ENCODE peak calls at places on chromosomes 5 and 9, in six cellular contexts. J, C, R, Q, M and Z are unnamed samples.
A peak's percentile ranks its signal among the peaks of the same experiment; 100 is the strongest.

GRCh38 chr5:132289097-132289496 is 5.1 kb upstream of the SLC22A4 start:
- DNase-seq in J (no peak), C (no peak), R (no peak), Q (no peak), M (no peak), Z (no peak)

GRCh38 chr5:87074934-87075541 is 192.6 kb upstream of the RASA1 start:
- DNase-seq in J (no peak), C (no peak), R (no peak), Q (no peak), M (no peak), Z (no peak)

GRCh38 chr5:181189363-181189961 is 15.5 kb downstream of the TRIM7 start:
- DNase-seq in J (no peak), C (no peak), R (peak; percentile 35), Q (no peak), M (peak; percentile 56), Z (no peak)

GRCh38 chr5:36573441-36573840 is 33.0 kb upstream of the SLC1A3 start:
- DNase-seq in J (peak; percentile 93), C (no peak), R (no peak), Q (no peak), M (no peak), Z (no peak)

GRCh38 chr9:91857291-91857781 is 92.7 kb downstream of the ROR2 start:
- DNase-seq in J (peak; percentile 8), C (no peak), R (no peak), Q (no peak), M (peak; percentile 71), Z (peak; percentile 82)

GRCh38 chr5:42912184-42912766 is 100.6 kb upstream of the SELENOP start:
- DNase-seq in J (peak; percentile 20), C (no peak), R (no peak), Q (no peak), M (no peak), Z (no peak)

GRCh38 chr5:52799983-52800393 is 12.3 kb downstream of the ITGA1 start:
- DNase-seq in J (peak; percentile 77), C (peak; percentile 95), R (peak; percentile 97), Q (peak; percentile 85), M (peak; percentile 97), Z (peak; percentile 94)

GRCh38 chr5:80516826-80517225 is 28.9 kb downstream of the FAM151B start:
- DNase-seq in J (peak; percentile 91), C (no peak), R (no peak), Q (no peak), M (no peak), Z (no peak)

GRCh38 chr5:118553662-118554061 is 434.7 kb downstream of the DTWD2 start:
- DNase-seq in J (peak; percentile 86), C (no peak), R (no peak), Q (no peak), M (no peak), Z (no peak)

GRCh38 chr5:81995407-81995806 is 23.6 kb downstream of the ATG10 start:
- DNase-seq in J (no peak), C (no peak), R (no peak), Q (no peak), M (no peak), Z (no peak)

GRCh38 chr9:126592461-126592860 is 21.3 kb upstream of the LMX1B start:
- DNase-seq in J (no peak), C (no peak), R (no peak), Q (no peak), M (no peak), Z (no peak)

GRCh38 chr9:70954126-70954525 is 167.3 kb downstream of the TRPM3 start:
- DNase-seq in J (peak; percentile 96), C (no peak), R (no peak), Q (no peak), M (no peak), Z (no peak)

GRCh38 chr5:60959156-60959555 is 14.2 kb downstream of the NDUFAF2 start:
- DNase-seq in J (no peak), C (no peak), R (no peak), Q (no peak), M (no peak), Z (no peak)

GRCh38 chr9:74795803-74796202 is 91.9 kb downstream of the TRPM6 start:
- DNase-seq in J (no peak), C (no peak), R (no peak), Q (no peak), M (no peak), Z (no peak)

GRCh38 chr5:67287795-67288194 is 91.2 kb upstream of the CD180 start:
- DNase-seq in J (peak; percentile 88), C (no peak), R (no peak), Q (no peak), M (no peak), Z (no peak)

GRCh38 chr5:132680780-132681475 is 7.1 kb downstream of the IL4 start:
- DNase-seq in J (no peak), C (no peak), R (no peak), Q (no peak), M (no peak), Z (peak; percentile 50)

GRCh38 chr5:153782589-153783238 is 256.0 kb downstream of the FAM114A2 start:
- DNase-seq in J (peak; percentile 72), C (no peak), R (no peak), Q (no peak), M (no peak), Z (no peak)

GRCh38 chr9:32704343-32704742 is 68.9 kb upstream of the TAF1L start:
- DNase-seq in J (no peak), C (no peak), R (no peak), Q (no peak), M (no peak), Z (no peak)

GRCh38 chr9:38329980-38330379 is 62.5 kb upstream of the ALDH1B1 start:
- DNase-seq in J (no peak), C (no peak), R (no peak), Q (no peak), M (no peak), Z (no peak)

GRCh38 chr9:133591985-133592384 is 17.2 kb downstream of the FAM163B start:
- DNase-seq in J (no peak), C (no peak), R (no peak), Q (no peak), M (no peak), Z (no peak)

GRCh38 chr9:133595910-133596309 is 13.3 kb downstream of the FAM163B start:
- DNase-seq in J (no peak), C (no peak), R (no peak), Q (no peak), M (no peak), Z (no peak)

GRCh38 chr9:133593587-133593986 is 15.6 kb downstream of the FAM163B start:
- DNase-seq in J (no peak), C (no peak), R (no peak), Q (no peak), M (no peak), Z (no peak)

GRCh38 chr9:133592731-133593409 is 16.3 kb downstream of the FAM163B start:
- DNase-seq in J (no peak), C (no peak), R (no peak), Q (no peak), M (no peak), Z (no peak)

GRCh38 chr9:133594310-133594709 is 14.9 kb downstream of the FAM163B start:
- DNase-seq in J (no peak), C (no peak), R (no peak), Q (no peak), M (no peak), Z (no peak)
- TF ChIP-seq CTCF in J (no peak), C (no peak), R (no peak), Q (no peak), M (no peak), Z (no peak)

GRCh38 chr9:104088416-104088815 is 5.7 kb upstream of the SMC2 start:
- DNase-seq in J (no peak), C (no peak), R (no peak), Q (no peak), M (no peak), Z (no peak)

GRCh38 chr9:104085538-104085937 is 8.6 kb upstream of the SMC2 start:
- DNase-seq in J (no peak), C (no peak), R (no peak), Q (no peak), M (no peak), Z (no peak)

GRCh38 chr9:104091028-104091590 is 3.0 kb upstream of the SMC2 start:
- DNase-seq in J (no peak), C (no peak), R (no peak), Q (no peak), M (no peak), Z (no peak)

GRCh38 chr9:104090578-104090977 is 3.5 kb upstream of the SMC2 start:
- DNase-seq in J (no peak), C (no peak), R (no peak), Q (no peak), M (no peak), Z (no peak)

DNA sequence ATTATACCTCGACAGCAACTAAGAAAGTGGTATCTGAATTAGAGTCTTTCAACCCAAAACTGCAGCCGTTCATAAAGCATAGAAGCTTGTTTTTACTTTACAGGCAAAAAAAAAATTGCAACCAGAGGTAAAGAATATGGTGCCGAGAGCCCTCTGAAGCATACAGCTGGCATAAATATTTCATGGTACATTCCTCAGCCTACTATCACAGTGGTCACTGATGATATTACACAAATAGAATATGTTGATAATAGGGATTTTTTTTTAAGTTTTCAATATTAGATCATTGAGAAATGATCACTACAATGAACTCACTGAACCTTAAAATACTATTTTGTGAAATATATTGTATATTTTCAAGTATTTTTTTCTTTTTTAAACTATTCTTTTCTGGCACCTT is 6.2 kb upstream of the SMC2 start:
- DNase-seq in J (no peak), C (no peak), R (no peak), Q (no peak), M (no peak), Z (no peak)
- TF ChIP-seq CTCF in J (no peak), C (no peak), R (no peak), Q (no peak), M (no peak), Z (no peak)

GRCh38 chr5:13217636-13218035 is 726.9 kb downstream of the DNAH5 start:
- DNase-seq in J (peak; percentile 54), C (no peak), R (no peak), Q (no peak), M (no peak), Z (no peak)

GRCh38 chr5:13214182-13214581 is 730.3 kb downstream of the DNAH5 start:
- DNase-seq in J (no peak), C (no peak), R (no peak), Q (no peak), M (no peak), Z (no peak)

GRCh38 chr5:13215370-13215769 is 729.1 kb downstream of the DNAH5 start:
- DNase-seq in J (no peak), C (no peak), R (no peak), Q (no peak), M (no peak), Z (no peak)

GRCh38 chr5:13215806-13216205 is 728.7 kb downstream of the DNAH5 start:
- DNase-seq in J (no peak), C (no peak), R (no peak), Q (no peak), M (no peak), Z (no peak)

GRCh38 chr5:13218518-13218917 is 726.0 kb downstream of the DNAH5 start:
- DNase-seq in J (no peak), C (no peak), R (no peak), Q (no peak), M (no peak), Z (no peak)
- TF ChIP-seq CTCF in J (no peak), C (no peak), R (no peak), Q (no peak), M (peak; percentile 10), Z (no peak)

DNA sequence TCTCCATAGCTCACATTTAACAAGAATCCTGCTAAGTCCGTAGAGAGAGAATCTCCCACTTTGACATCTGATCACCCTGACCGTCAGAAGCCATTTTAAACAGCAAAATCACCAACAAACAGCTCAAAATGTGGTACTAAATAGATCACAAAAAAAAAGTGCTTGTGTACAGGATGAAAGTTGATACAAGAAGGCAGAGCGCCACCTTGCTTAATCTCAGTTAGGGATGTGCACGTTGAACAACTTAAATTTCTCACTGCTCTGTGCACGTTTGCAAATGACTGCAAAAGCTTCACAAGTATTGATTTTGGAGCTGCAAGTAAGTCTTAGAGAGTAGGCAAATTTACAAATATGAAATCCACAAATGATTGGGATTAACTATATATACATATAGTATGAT is 63.1 kb upstream of the NREP start:
- DNase-seq in J (no peak), C (no peak), R (no peak), Q (no peak), M (no peak), Z (no peak)
- TF ChIP-seq CTCF in J (no peak), C (no peak), R (no peak), Q (no peak), M (no peak), Z (no peak)